ENCODE peak calls at places on chromosomes 16 and 17, in ten cellular contexts. One of them, this sample, is unnamed.

GRCh38 chr16:1278456-1278855 is 22.6 kb downstream of the TPSD1 start:
- DNase-seq in lower lobe of right lung: no peak
- DNase-seq in mesenchymal stem cell: no peak
- DNase-seq in glutamatergic neuron: peak; percentile 47
- DNase-seq in astrocyte of the hippocampus: no peak
- DNase-seq in EH: no peak
- DNase-seq in NCI-H510A: no peak
- DNase-seq in NCI-H460: no peak
- DNase-seq in HFF-Myc: no peak
- DNase-seq in Ammon's horn: no peak
- DNase-seq in this sample: no peak

GRCh38 chr17:12358477-12358876 is 307.2 kb upstream of the MYOCD start:
- DNase-seq in lower lobe of right lung: peak; percentile 48
- DNase-seq in mesenchymal stem cell: peak; percentile 37
- DNase-seq in glutamatergic neuron: no peak
- DNase-seq in astrocyte of the hippocampus: no peak
- DNase-seq in EH: no peak
- DNase-seq in NCI-H510A: no peak
- DNase-seq in NCI-H460: no peak
- DNase-seq in HFF-Myc: no peak
- DNase-seq in Ammon's horn: no peak
- DNase-seq in this sample: no peak

GRCh38 chr17:17739388-17740066 is 58.3 kb downstream of the RAI1 start:
- DNase-seq in lower lobe of right lung: no peak
- DNase-seq in mesenchymal stem cell: peak; percentile 76
- DNase-seq in glutamatergic neuron: peak; percentile 53
- DNase-seq in astrocyte of the hippocampus: peak; percentile 69
- DNase-seq in EH: peak; percentile 79
- DNase-seq in NCI-H510A: no peak
- DNase-seq in NCI-H460: no peak
- DNase-seq in HFF-Myc: no peak
- DNase-seq in Ammon's horn: peak; percentile 75
- DNase-seq in this sample: peak; percentile 78

GRCh38 chr17:43595466-43595865 is 49.3 kb upstream of the ETV4 start:
- DNase-seq in lower lobe of right lung: no peak
- DNase-seq in mesenchymal stem cell: no peak
- DNase-seq in glutamatergic neuron: no peak
- DNase-seq in astrocyte of the hippocampus: no peak
- DNase-seq in EH: no peak
- DNase-seq in NCI-H510A: no peak
- DNase-seq in NCI-H460: no peak
- DNase-seq in HFF-Myc: no peak
- DNase-seq in Ammon's horn: no peak
- DNase-seq in this sample: no peak

GRCh38 chr17:9239260-9239820 is 218.0 kb downstream of the NTN1 start:
- DNase-seq in lower lobe of right lung: peak; percentile 64
- DNase-seq in mesenchymal stem cell: no peak
- DNase-seq in glutamatergic neuron: peak; percentile 22
- DNase-seq in astrocyte of the hippocampus: no peak
- DNase-seq in EH: no peak
- DNase-seq in NCI-H510A: no peak
- DNase-seq in NCI-H460: no peak
- DNase-seq in HFF-Myc: no peak
- DNase-seq in Ammon's horn: no peak
- DNase-seq in this sample: no peak

GRCh38 chr17:63751806-63752205 is 10.2 kb upstream of the STRADA start:
- DNase-seq in lower lobe of right lung: no peak
- DNase-seq in mesenchymal stem cell: no peak
- DNase-seq in glutamatergic neuron: no peak
- DNase-seq in astrocyte of the hippocampus: no peak
- DNase-seq in EH: no peak
- DNase-seq in NCI-H510A: no peak
- DNase-seq in NCI-H460: no peak
- DNase-seq in HFF-Myc: no peak
- DNase-seq in Ammon's horn: peak; percentile 47
- DNase-seq in this sample: no peak

GRCh38 chr17:45357364-45357997 is 40.7 kb upstream of the MAP3K14 start:
- DNase-seq in lower lobe of right lung: no peak
- DNase-seq in mesenchymal stem cell: no peak
- DNase-seq in glutamatergic neuron: no peak
- DNase-seq in astrocyte of the hippocampus: no peak
- DNase-seq in EH: no peak
- DNase-seq in NCI-H510A: no peak
- DNase-seq in NCI-H460: no peak
- DNase-seq in HFF-Myc: no peak
- DNase-seq in Ammon's horn: peak; percentile 11
- DNase-seq in this sample: no peak

GRCh38 chr16:14564323-14564722 is 65.7 kb downstream of the PARN start:
- DNase-seq in lower lobe of right lung: no peak
- DNase-seq in mesenchymal stem cell: no peak
- DNase-seq in glutamatergic neuron: no peak
- DNase-seq in astrocyte of the hippocampus: no peak
- DNase-seq in EH: no peak
- DNase-seq in NCI-H510A: peak; percentile 36
- DNase-seq in NCI-H460: no peak
- DNase-seq in HFF-Myc: no peak
- DNase-seq in Ammon's horn: no peak
- DNase-seq in this sample: no peak

GRCh38 chr17:7590743-7591142 is 849 bp upstream of the SOX15 start:
- DNase-seq in lower lobe of right lung: no peak
- DNase-seq in mesenchymal stem cell: peak; percentile 54
- DNase-seq in glutamatergic neuron: no peak
- DNase-seq in astrocyte of the hippocampus: peak; percentile 86
- DNase-seq in EH: peak; percentile 70
- DNase-seq in NCI-H510A: no peak
- DNase-seq in NCI-H460: no peak
- DNase-seq in HFF-Myc: no peak
- DNase-seq in Ammon's horn: no peak
- DNase-seq in this sample: peak; percentile 57

GRCh38 chr17:16251043-16251442 is 34.0 kb downstream of the PIGL start:
- DNase-seq in lower lobe of right lung: no peak
- DNase-seq in mesenchymal stem cell: no peak
- DNase-seq in glutamatergic neuron: no peak
- DNase-seq in astrocyte of the hippocampus: no peak
- DNase-seq in EH: no peak
- DNase-seq in NCI-H510A: no peak
- DNase-seq in NCI-H460: no peak
- DNase-seq in HFF-Myc: no peak
- DNase-seq in Ammon's horn: no peak
- DNase-seq in this sample: no peak

GRCh38 chr17:40950176-40950575 is 12.7 kb upstream of the KRT23 start:
- DNase-seq in lower lobe of right lung: no peak
- DNase-seq in mesenchymal stem cell: no peak
- DNase-seq in glutamatergic neuron: no peak
- DNase-seq in astrocyte of the hippocampus: no peak
- DNase-seq in EH: no peak
- DNase-seq in NCI-H510A: no peak
- DNase-seq in NCI-H460: no peak
- DNase-seq in HFF-Myc: no peak
- DNase-seq in Ammon's horn: no peak
- DNase-seq in this sample: no peak

GRCh38 chr17:62950067-62950466 is 16.0 kb upstream of the TANC2 start:
- DNase-seq in lower lobe of right lung: peak; percentile 48
- DNase-seq in mesenchymal stem cell: peak; percentile 32
- DNase-seq in glutamatergic neuron: no peak
- DNase-seq in astrocyte of the hippocampus: peak; percentile 84
- DNase-seq in EH: peak; percentile 81
- DNase-seq in NCI-H510A: no peak
- DNase-seq in NCI-H460: no peak
- DNase-seq in HFF-Myc: no peak
- DNase-seq in Ammon's horn: no peak
- DNase-seq in this sample: peak; percentile 75

GRCh38 chr17:71632328-71632727 is 488.5 kb upstream of the SOX9 start:
- DNase-seq in lower lobe of right lung: no peak
- DNase-seq in mesenchymal stem cell: peak; percentile 14
- DNase-seq in glutamatergic neuron: no peak
- DNase-seq in astrocyte of the hippocampus: peak; percentile 62
- DNase-seq in EH: peak; percentile 65
- DNase-seq in NCI-H510A: no peak
- DNase-seq in NCI-H460: no peak
- DNase-seq in HFF-Myc: no peak
- DNase-seq in Ammon's horn: no peak
- DNase-seq in this sample: peak; percentile 70

GRCh38 chr16:75092777-75093176 is 23.8 kb downstream of the LDHD start:
- DNase-seq in lower lobe of right lung: no peak
- DNase-seq in mesenchymal stem cell: no peak
- DNase-seq in glutamatergic neuron: no peak
- DNase-seq in astrocyte of the hippocampus: no peak
- DNase-seq in EH: no peak
- DNase-seq in NCI-H510A: no peak
- DNase-seq in NCI-H460: no peak
- DNase-seq in HFF-Myc: no peak
- DNase-seq in Ammon's horn: no peak
- DNase-seq in this sample: no peak

GRCh38 chr16:19291459-19291858 is 5.9 kb downstream of the CLEC19A start:
- DNase-seq in lower lobe of right lung: no peak
- DNase-seq in mesenchymal stem cell: peak; percentile 8
- DNase-seq in glutamatergic neuron: no peak
- DNase-seq in astrocyte of the hippocampus: peak; percentile 85
- DNase-seq in EH: peak; percentile 2
- DNase-seq in NCI-H510A: no peak
- DNase-seq in NCI-H460: no peak
- DNase-seq in HFF-Myc: no peak
- DNase-seq in Ammon's horn: peak; percentile 80
- DNase-seq in this sample: peak; percentile 55

GRCh38 chr17:41211845-41212466 is 14.5 kb upstream of the KRTAP9-2 start:
- DNase-seq in lower lobe of right lung: no peak
- DNase-seq in mesenchymal stem cell: no peak
- DNase-seq in glutamatergic neuron: no peak
- DNase-seq in astrocyte of the hippocampus: no peak
- DNase-seq in EH: peak; percentile 69
- DNase-seq in NCI-H510A: peak; percentile 75
- DNase-seq in NCI-H460: no peak
- DNase-seq in HFF-Myc: peak; percentile 56
- DNase-seq in Ammon's horn: no peak
- DNase-seq in this sample: peak; percentile 61

GRCh38 chr17:50200447-50201225 is 795 bp downstream of the COL1A1 start:
- DNase-seq in lower lobe of right lung: peak; percentile 92
- DNase-seq in mesenchymal stem cell: peak; percentile 95
- DNase-seq in glutamatergic neuron: peak; percentile 85
- DNase-seq in astrocyte of the hippocampus: peak; percentile 95
- DNase-seq in EH: no peak
- DNase-seq in NCI-H510A: peak; percentile 64
- DNase-seq in NCI-H460: peak; percentile 73
- DNase-seq in HFF-Myc: no peak
- DNase-seq in Ammon's horn: peak; percentile 75
- DNase-seq in this sample: peak; percentile 91

This sample was measured in RPMI7951.